ENCODE peak calls at places on chromosomes 16 and 17, in six cellular contexts. One of them, this sample, is unnamed. For H3K9me3 and H3K36me3, the result is how much of the 10 kb centered on the place peaks cover.

GRCh38 chr16:87550510-87550961 is 51.8 kb upstream of the JPH3 start:
- DNase-seq in astrocyte: no peak
- DNase-seq in MM.1S: no peak
- DNase-seq in CD8-positive, alpha-beta memory T cell: peak
- DNase-seq in kidney: no peak
- DNase-seq in psoas muscle: peak
- DNase-seq in this sample: no peak

GRCh38 chr17:82193520-82194236 is 19.0 kb downstream of the CCDC57 start:
- DNase-seq in astrocyte: no peak
- DNase-seq in MM.1S: no peak
- DNase-seq in CD8-positive, alpha-beta memory T cell: no peak
- DNase-seq in kidney: no peak
- DNase-seq in psoas muscle: no peak
- DNase-seq in this sample: no peak

GRCh38 chr16:2328428-2328827 is 12.1 kb downstream of the ABCA3 start:
- DNase-seq in astrocyte: no peak
- DNase-seq in MM.1S: no peak
- DNase-seq in CD8-positive, alpha-beta memory T cell: no peak
- DNase-seq in kidney: no peak
- DNase-seq in psoas muscle: no peak
- DNase-seq in this sample: no peak

GRCh38 chr17:1050996-1051925 is 54.3 kb downstream of the TIMM22 start:
- DNase-seq in astrocyte: no peak
- DNase-seq in MM.1S: no peak
- DNase-seq in CD8-positive, alpha-beta memory T cell: no peak
- DNase-seq in kidney: peak
- DNase-seq in psoas muscle: peak
- DNase-seq in this sample: no peak

GRCh38 chr16:79833559-79833958 is 233.0 kb upstream of the MAF start:
- DNase-seq in astrocyte: no peak
- DNase-seq in MM.1S: no peak
- DNase-seq in CD8-positive, alpha-beta memory T cell: no peak
- DNase-seq in kidney: no peak
- DNase-seq in psoas muscle: no peak
- DNase-seq in this sample: no peak

GRCh38 chr16:83802559-83802958 is 5.2 kb upstream of the HSBP1 start:
- DNase-seq in astrocyte: no peak
- DNase-seq in MM.1S: no peak
- DNase-seq in CD8-positive, alpha-beta memory T cell: no peak
- DNase-seq in kidney: no peak
- DNase-seq in psoas muscle: no peak
- DNase-seq in this sample: no peak

GRCh38 chr17:35254107-35254802 is 11.4 kb downstream of the SLFN5 start:
- DNase-seq in astrocyte: peak
- DNase-seq in MM.1S: no peak
- DNase-seq in CD8-positive, alpha-beta memory T cell: no peak
- DNase-seq in kidney: no peak
- DNase-seq in psoas muscle: peak
- DNase-seq in this sample: peak

GRCh38 chr16:88403794-88404581 is 21.2 kb downstream of the ZNF469 start:
- DNase-seq in astrocyte: peak
- DNase-seq in MM.1S: no peak
- DNase-seq in CD8-positive, alpha-beta memory T cell: no peak
- DNase-seq in kidney: no peak
- DNase-seq in psoas muscle: no peak
- DNase-seq in this sample: no peak

GRCh38 chr17:8121531-8122390 is 2.1 kb downstream of the HES7 start:
- DNase-seq in astrocyte: peak
- DNase-seq in MM.1S: peak
- DNase-seq in CD8-positive, alpha-beta memory T cell: no peak
- DNase-seq in kidney: peak
- DNase-seq in psoas muscle: peak
- DNase-seq in this sample: peak

GRCh38 chr17:74351552-74352210 is 10.0 kb downstream of the BTBD17 start:
- DNase-seq in astrocyte: no peak
- DNase-seq in MM.1S: no peak
- DNase-seq in CD8-positive, alpha-beta memory T cell: no peak
- DNase-seq in kidney: no peak
- DNase-seq in psoas muscle: no peak
- DNase-seq in this sample: no peak

GRCh38 chr16:65745201-65745600 is 621.3 kb upstream of the CDH5 start:
- DNase-seq in astrocyte: no peak
- DNase-seq in MM.1S: no peak
- DNase-seq in CD8-positive, alpha-beta memory T cell: no peak
- DNase-seq in kidney: no peak
- DNase-seq in psoas muscle: no peak
- DNase-seq in this sample: no peak

GRCh38 chr17:76368545-76368944 is 14.8 kb upstream of the PRPSAP1 start:
- DNase-seq in astrocyte: no peak
- DNase-seq in MM.1S: no peak
- DNase-seq in CD8-positive, alpha-beta memory T cell: no peak
- DNase-seq in kidney: no peak
- DNase-seq in psoas muscle: no peak
- DNase-seq in this sample: no peak

GRCh38 chr17:64185101-64185500 is 55.2 kb upstream of the ERN1 start:
- DNase-seq in astrocyte: no peak
- DNase-seq in MM.1S: no peak
- DNase-seq in CD8-positive, alpha-beta memory T cell: no peak
- DNase-seq in kidney: no peak
- DNase-seq in psoas muscle: no peak
- DNase-seq in this sample: no peak

GRCh38 chr17:37373530-37374159 is 2.1 kb upstream of the C17orf78 start:
- DNase-seq in astrocyte: peak
- DNase-seq in MM.1S: peak
- DNase-seq in CD8-positive, alpha-beta memory T cell: peak
- DNase-seq in kidney: no peak
- DNase-seq in psoas muscle: no peak
- DNase-seq in this sample: peak

GRCh38 chr17:53470626-53471025 is 352.1 kb upstream of the KIF2B start:
- DNase-seq in astrocyte: peak
- DNase-seq in MM.1S: no peak
- DNase-seq in CD8-positive, alpha-beta memory T cell: no peak
- DNase-seq in kidney: no peak
- DNase-seq in psoas muscle: no peak
- DNase-seq in this sample: no peak

GRCh38 chr17:18191071-18191667 is 7.5 kb downstream of the ALKBH5 start:
- DNase-seq in astrocyte: no peak
- DNase-seq in MM.1S: no peak
- DNase-seq in CD8-positive, alpha-beta memory T cell: no peak
- DNase-seq in kidney: peak
- DNase-seq in psoas muscle: no peak
- DNase-seq in this sample: no peak

GRCh38 chr17:57534863-57535651 is 210.0 kb downstream of the CCDC182 start:
- DNase-seq in astrocyte: no peak
- DNase-seq in MM.1S: no peak
- DNase-seq in CD8-positive, alpha-beta memory T cell: no peak
- DNase-seq in kidney: no peak
- DNase-seq in psoas muscle: no peak
- DNase-seq in this sample: no peak

GRCh38 chr16:3431779-3432219 is 11.5 kb downstream of the ZNF597 start:
- DNase-seq in astrocyte: peak
- DNase-seq in MM.1S: peak
- DNase-seq in CD8-positive, alpha-beta memory T cell: peak
- DNase-seq in kidney: peak
- DNase-seq in psoas muscle: peak
- DNase-seq in this sample: peak

GRCh38 chr16:22239131-22239805 is 33.2 kb downstream of the EEF2K start:
- DNase-seq in astrocyte: no peak
- DNase-seq in MM.1S: no peak
- DNase-seq in CD8-positive, alpha-beta memory T cell: no peak
- DNase-seq in kidney: no peak
- DNase-seq in psoas muscle: no peak
- DNase-seq in this sample: no peak

GRCh38 chr16:57023541-57024249 is 34.3 kb downstream of the NLRC5 start:
- DNase-seq in astrocyte: no peak
- DNase-seq in MM.1S: no peak
- DNase-seq in CD8-positive, alpha-beta memory T cell: peak
- DNase-seq in kidney: no peak
- DNase-seq in psoas muscle: no peak
- DNase-seq in this sample: no peak

GRCh38 chr16:55911616-55912015 is 36.4 kb upstream of the CES5A start:
- DNase-seq in astrocyte: no peak
- DNase-seq in MM.1S: no peak
- DNase-seq in CD8-positive, alpha-beta memory T cell: no peak
- DNase-seq in kidney: no peak
- DNase-seq in psoas muscle: no peak
- DNase-seq in this sample: no peak

GRCh38 chr17:32258383-32259121 is 7.1 kb upstream of the RHBDL3 start:
- DNase-seq in astrocyte: no peak
- DNase-seq in MM.1S: no peak
- DNase-seq in CD8-positive, alpha-beta memory T cell: no peak
- DNase-seq in kidney: peak
- DNase-seq in psoas muscle: no peak
- DNase-seq in this sample: no peak

GRCh38 chr16:47734987-47735594 is 274.0 kb downstream of the PHKB start:
- DNase-seq in astrocyte: no peak
- DNase-seq in MM.1S: no peak
- DNase-seq in CD8-positive, alpha-beta memory T cell: no peak
- DNase-seq in kidney: no peak
- DNase-seq in psoas muscle: no peak
- DNase-seq in this sample: no peak

GRCh38 chr17:8001976-8002645 is at the start of gene GUCY2D:
- DNase-seq in astrocyte: no peak
- DNase-seq in MM.1S: peak
- DNase-seq in CD8-positive, alpha-beta memory T cell: no peak
- DNase-seq in kidney: peak
- DNase-seq in psoas muscle: no peak
- DNase-seq in this sample: no peak

GRCh38 chr16:67207857-67208524 is 9.1 kb downstream of the ELMO3 start:
- DNase-seq in astrocyte: no peak
- DNase-seq in MM.1S: no peak
- DNase-seq in CD8-positive, alpha-beta memory T cell: peak
- DNase-seq in kidney: peak
- DNase-seq in psoas muscle: peak
- DNase-seq in this sample: peak

GRCh38 chr16:10828851-10829331 is 10.3 kb upstream of the TVP23A start:
- DNase-seq in astrocyte: peak
- DNase-seq in MM.1S: no peak
- DNase-seq in CD8-positive, alpha-beta memory T cell: no peak
- DNase-seq in kidney: peak
- DNase-seq in psoas muscle: peak
- DNase-seq in this sample: peak
- H3K4me3 ChIP-seq in astrocyte: peak
- H3K4me3 ChIP-seq in MM.1S: no peak
- H3K4me3 ChIP-seq in CD8-positive, alpha-beta memory T cell: no peak
- H3K4me3 ChIP-seq in kidney: peak
- H3K4me3 ChIP-seq in psoas muscle: peak
- H3K4me3 ChIP-seq in this sample: peak

GRCh38 chr16:838741-839140 is 38.2 kb upstream of the GNG13 start:
- DNase-seq in astrocyte: no peak
- DNase-seq in MM.1S: no peak
- DNase-seq in CD8-positive, alpha-beta memory T cell: no peak
- DNase-seq in kidney: no peak
- DNase-seq in psoas muscle: no peak
- DNase-seq in this sample: no peak

GRCh38 chr16:842061-842476 is 41.5 kb upstream of the GNG13 start:
- DNase-seq in astrocyte: no peak
- DNase-seq in MM.1S: no peak
- DNase-seq in CD8-positive, alpha-beta memory T cell: no peak
- DNase-seq in kidney: peak
- DNase-seq in psoas muscle: no peak
- DNase-seq in this sample: no peak

GRCh38 chr16:840561-841454 is 40.3 kb upstream of the GNG13 start:
- DNase-seq in astrocyte: no peak
- DNase-seq in MM.1S: no peak
- DNase-seq in CD8-positive, alpha-beta memory T cell: peak
- DNase-seq in kidney: peak
- DNase-seq in psoas muscle: no peak
- DNase-seq in this sample: no peak

GRCh38 chr16:841455-842060 is 41.0 kb upstream of the GNG13 start:
- DNase-seq in astrocyte: no peak
- DNase-seq in MM.1S: no peak
- DNase-seq in CD8-positive, alpha-beta memory T cell: peak
- DNase-seq in kidney: peak
- DNase-seq in psoas muscle: no peak
- DNase-seq in this sample: no peak

DNA sequence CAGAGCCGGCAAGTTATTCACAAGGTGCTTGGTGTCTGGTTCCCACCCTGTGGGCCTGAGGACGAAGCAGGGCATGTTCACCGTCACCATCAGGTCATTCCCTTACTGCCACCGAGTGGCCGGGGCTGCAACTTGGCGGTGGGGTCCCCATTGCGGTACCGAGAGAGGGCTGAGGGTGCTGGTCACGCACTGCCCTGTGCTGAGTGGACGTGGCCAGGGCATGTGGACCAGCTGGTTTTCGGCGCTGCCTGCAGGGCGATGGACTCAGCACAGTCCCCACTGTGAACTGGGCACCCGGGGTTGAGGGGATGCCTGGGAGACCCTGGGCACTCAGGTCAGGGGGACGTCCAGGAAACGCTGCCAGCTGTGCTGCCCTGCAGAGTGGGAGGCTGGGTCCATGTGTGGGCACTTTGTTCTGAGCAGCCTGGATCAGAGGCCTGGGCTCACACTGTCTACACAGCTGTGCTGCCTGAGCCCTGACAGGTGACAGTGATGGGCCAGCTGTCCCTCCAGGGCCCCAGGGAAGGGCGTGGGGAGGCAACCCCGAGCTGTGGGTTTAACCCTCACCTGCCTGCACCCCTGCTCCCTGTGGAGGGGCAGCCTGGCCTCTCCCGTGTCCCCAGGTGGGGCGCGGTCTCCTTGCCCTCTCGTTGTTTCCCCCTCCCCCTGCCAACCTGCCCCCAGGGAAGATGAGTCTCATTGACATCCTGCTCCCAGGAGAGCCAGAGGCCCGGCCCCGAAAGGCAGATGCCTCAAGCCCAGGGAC is 39.3 kb upstream of the GNG13 start:
- DNase-seq in astrocyte: no peak
- DNase-seq in MM.1S: no peak
- DNase-seq in CD8-positive, alpha-beta memory T cell: no peak
- DNase-seq in kidney: peak
- DNase-seq in psoas muscle: no peak
- DNase-seq in this sample: no peak
- H3K9me3 ChIP-seq in astrocyte: under half
- H3K9me3 ChIP-seq in MM.1S: under half
- H3K9me3 ChIP-seq in CD8-positive, alpha-beta memory T cell: under half
- H3K9me3 ChIP-seq in kidney: under half
- H3K9me3 ChIP-seq in psoas muscle: under half
- H3K9me3 ChIP-seq in this sample: under half

DNA sequence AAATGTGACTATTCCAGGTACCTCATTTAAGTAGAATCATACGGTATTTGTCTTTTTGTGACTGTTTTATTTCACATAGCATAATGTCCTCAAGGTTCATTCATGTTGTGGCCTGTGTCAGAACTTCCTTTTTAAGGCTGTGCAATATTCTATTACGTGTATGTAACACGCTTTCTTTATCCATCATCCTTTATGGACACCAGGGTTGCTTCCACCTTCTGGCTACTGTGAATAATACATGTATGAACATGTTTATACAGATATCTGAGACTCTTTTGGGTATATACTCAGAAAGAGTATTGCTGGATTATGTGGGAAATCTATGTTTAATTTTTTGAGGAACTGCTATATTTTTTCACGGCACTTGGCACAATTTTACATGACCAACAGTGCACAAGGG is 28.7 kb upstream of the RSL1D1 start:
- DNase-seq in astrocyte: no peak
- DNase-seq in MM.1S: no peak
- DNase-seq in CD8-positive, alpha-beta memory T cell: no peak
- DNase-seq in kidney: no peak
- DNase-seq in psoas muscle: no peak
- DNase-seq in this sample: no peak
- H3K36me3 ChIP-seq in astrocyte: half or more
- H3K36me3 ChIP-seq in MM.1S: under half
- H3K36me3 ChIP-seq in CD8-positive, alpha-beta memory T cell: half or more
- H3K36me3 ChIP-seq in kidney: half or more
- H3K36me3 ChIP-seq in psoas muscle: half or more
- H3K36me3 ChIP-seq in this sample: half or more

GRCh38 chr17:78485416-78486168 is 91.6 kb downstream of the DNAH17 start:
- DNase-seq in astrocyte: no peak
- DNase-seq in MM.1S: no peak
- DNase-seq in CD8-positive, alpha-beta memory T cell: no peak
- DNase-seq in kidney: no peak
- DNase-seq in psoas muscle: no peak
- DNase-seq in this sample: no peak
- H3K4me3 ChIP-seq in astrocyte: no peak
- H3K4me3 ChIP-seq in MM.1S: no peak
- H3K4me3 ChIP-seq in CD8-positive, alpha-beta memory T cell: no peak
- H3K4me3 ChIP-seq in kidney: no peak
- H3K4me3 ChIP-seq in psoas muscle: no peak
- H3K4me3 ChIP-seq in this sample: peak